ENCODE peak calls at places on chromosomes 11 and 22, in four cellular contexts. E, P, D and I are unnamed samples.
A peak's percentile ranks its signal among the peaks of the same experiment; 100 is the strongest.

GRCh38 chr22:42296381-42296853 is 26.0 kb upstream of the TCF20 start:
- DNase-seq in P (no peak), D (no peak), E (no peak), I (no peak)

GRCh38 chr11:12544986-12545775 is 129.0 kb upstream of the TEAD1 start:
- DNase-seq in D (peak; percentile 70), E (no peak), P (no peak), I (peak; percentile 20)

GRCh38 chr22:29762263-29762662 is 4.5 kb downstream of the ZMAT5 start:
- DNase-seq in E (no peak), P (no peak), D (no peak), I (no peak)

GRCh38 chr22:41929158-41929896 is 2.7 kb upstream of the TNFRSF13C start:
- DNase-seq in P (no peak), D (no peak), E (no peak), I (no peak)

GRCh38 chr11:62669420-62670161 is 1.9 kb upstream of the UQCC3 start:
- DNase-seq in E (no peak), P (no peak), D (no peak), I (no peak)

GRCh38 chr22:42697542-42698013 is 23.1 kb downstream of the A4GALT start:
- DNase-seq in D (peak; percentile 88), E (no peak), P (peak; percentile 96), I (peak; percentile 89)

GRCh38 chr11:110079726-110080125 is 13.5 kb upstream of the ZC3H12C start:
- DNase-seq in P (no peak), E (no peak), D (no peak), I (no peak)

GRCh38 chr11:126475627-126475991 is 120.1 kb downstream of the ST3GAL4 start:
- DNase-seq in D (no peak), E (no peak), P (no peak), I (no peak)

GRCh38 chr11:63920870-63921417 is 4.0 kb upstream of the RCOR2 start:
- DNase-seq in D (no peak), P (no peak), E (no peak), I (no peak)

GRCh38 chr11:83835423-83835822 is 549.3 kb upstream of the CCDC90B start:
- DNase-seq in E (no peak), P (no peak), D (no peak), I (no peak)

GRCh38 chr22:49712195-49712791 is 115.4 kb downstream of the BRD1 start:
- DNase-seq in E (no peak), D (no peak), P (peak; percentile 7), I (no peak)

GRCh38 chr11:61377461-61378160 is 14.8 kb upstream of the TMEM216 start:
- DNase-seq in D (peak; percentile 77), E (no peak), P (no peak), I (peak; percentile 37)

GRCh38 chr22:50671641-50672040 is 982 bp upstream of the SHANK3 start:
- DNase-seq in P (no peak), E (no peak), D (no peak), I (no peak)

GRCh38 chr11:83521647-83522596 is 235.8 kb upstream of the CCDC90B start:
- DNase-seq in E (no peak), P (peak; percentile 4), D (peak; percentile 49), I (peak; percentile 19)

GRCh38 chr22:37904572-37905533 is 1.2 kb upstream of the MICALL1 start:
- DNase-seq in D (peak; percentile 100), P (peak; percentile 94), E (no peak), I (peak; percentile 98)

GRCh38 chr11:108803781-108804180 is 138.9 kb downstream of the DDX10 start:
- DNase-seq in P (peak; percentile 22), D (peak; percentile 14), E (no peak), I (peak; percentile 23)

GRCh38 chr11:27429740-27430451 is 42.7 kb downstream of the LGR4 start:
- DNase-seq in D (no peak), P (no peak), E (no peak), I (no peak)

GRCh38 chr22:31400023-31400397 is 606 bp downstream of the DRG1 start:
- DNase-seq in P (peak; percentile 22), D (peak; percentile 36), E (no peak), I (peak; percentile 52)

GRCh38 chr11:5129457-5129877 is 8.7 kb downstream of the OR52A5 start:
- DNase-seq in E (no peak), D (peak; percentile 3), P (peak; percentile 3), I (peak; percentile 1)

GRCh38 chr11:75158241-75158640 is 7.3 kb downstream of the SLCO2B1 start:
- DNase-seq in E (no peak), P (no peak), D (no peak), I (no peak)

GRCh38 chr11:110907629-110908028 is 195.4 kb upstream of the ARHGAP20 start:
- DNase-seq in D (peak; percentile 98), E (no peak), P (peak; percentile 89), I (peak; percentile 98)

GRCh38 chr11:122634507-122634906 is 21.0 kb upstream of the UBASH3B start:
- DNase-seq in P (no peak), D (peak; percentile 88), E (no peak), I (peak; percentile 62)

GRCh38 chr22:24865508-24865907 is 59.5 kb downstream of the SGSM1 start:
- DNase-seq in P (no peak), E (no peak), D (no peak), I (no peak)

GRCh38 chr11:125910450-125910849 is 6.1 kb downstream of the DDX25 start:
- DNase-seq in P (no peak), D (no peak), E (no peak), I (no peak)

GRCh38 chr11:40129276-40129675 is 1330.2 kb downstream of the LRRC4C start:
- DNase-seq in E (no peak), P (no peak), D (no peak), I (no peak)

DNA sequence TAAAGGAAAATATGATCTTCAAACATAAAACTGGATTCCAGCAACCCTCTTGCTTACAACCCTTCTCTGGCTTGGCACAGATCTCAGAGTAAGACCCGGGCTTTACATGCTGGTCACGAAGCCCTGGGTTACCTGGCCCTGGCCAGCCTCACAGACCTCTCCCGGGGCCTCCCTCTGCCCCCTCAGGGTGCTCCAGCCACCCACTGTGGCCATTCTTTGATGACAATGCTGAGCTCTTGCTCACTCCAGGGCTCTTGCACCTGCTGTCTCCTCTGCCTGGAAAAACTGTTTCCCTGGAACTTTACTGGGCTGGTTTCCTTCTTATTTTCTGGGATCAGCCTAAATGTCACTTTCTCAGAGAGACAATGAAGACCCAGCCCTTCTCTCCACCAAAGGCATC is 43.9 kb downstream of the C11orf96 start:
- DNase-seq in D (no peak), E (no peak), P (no peak), I (no peak)
- TF ChIP-seq CTCF in D (no peak), E (no peak), P (no peak), I (no peak)

DNA sequence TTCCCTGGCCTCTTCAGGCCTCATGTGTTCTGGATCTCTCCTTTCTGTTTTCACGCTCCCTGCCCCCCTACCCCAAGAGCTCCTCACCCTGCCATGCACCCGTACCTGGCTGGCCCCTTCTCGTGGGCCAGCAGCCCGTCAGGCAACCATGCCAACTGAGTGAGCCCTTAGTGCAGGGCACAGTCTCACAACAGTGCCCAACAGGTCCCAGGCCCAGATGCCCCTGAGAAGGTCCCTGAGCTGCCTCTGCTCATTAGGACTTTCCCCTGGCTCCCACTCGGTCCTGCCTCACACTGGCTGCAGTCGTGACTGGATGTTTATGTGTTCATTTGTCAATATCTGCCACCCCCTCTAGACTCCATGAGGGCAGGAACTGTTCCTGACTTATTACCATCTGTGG is 44.8 kb upstream of the IGSF9B start:
- DNase-seq in P (no peak), E (no peak), D (no peak), I (no peak)
- H3K4me3 ChIP-seq in P (no peak overlapping the region), E (no peak overlapping the region), D (no peak overlapping the region), I (no peak overlapping the region)

DNA sequence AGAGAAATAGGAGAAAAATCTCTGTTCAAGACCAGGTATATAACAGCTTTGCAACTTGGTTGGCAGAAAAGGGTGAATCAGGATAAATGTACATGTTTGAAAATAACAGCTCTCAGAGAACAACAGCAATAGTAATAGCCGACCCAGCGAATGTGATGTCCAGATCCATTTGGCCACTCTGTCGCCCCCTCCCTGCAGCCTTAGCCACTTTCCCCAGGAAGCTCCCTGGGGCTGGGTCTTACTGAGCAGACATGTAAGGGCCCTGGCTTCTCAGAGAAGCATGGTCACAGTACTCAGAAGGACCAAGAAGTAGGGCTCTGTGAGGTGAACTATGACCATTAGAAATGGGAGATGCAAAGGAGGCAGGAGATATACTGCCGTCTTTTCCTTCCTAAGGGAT is 154.1 kb upstream of the SNX19 start:
- DNase-seq in E (no peak), D (no peak), P (no peak), I (no peak)
- TF ChIP-seq CTCF in E (no peak), D (no peak), P (no peak), I (peak; percentile 9)

GRCh38 chr11:8068605-8069221 is 12.3 kb upstream of the TUB start:
- DNase-seq in D (peak; percentile 91), E (no peak), P (peak; percentile 88), I (peak; percentile 93)

GRCh38 chr11:8069771-8070170 is 11.2 kb upstream of the TUB start:
- DNase-seq in E (no peak), P (no peak), D (no peak), I (no peak)

GRCh38 chr11:8067567-8067928 is 13.5 kb upstream of the TUB start:
- DNase-seq in D (no peak), P (no peak), E (no peak), I (no peak)

GRCh38 chr11:8066911-8067455 is 14.0 kb upstream of the TUB start:
- DNase-seq in D (peak; percentile 54), E (no peak), P (peak; percentile 31), I (peak; percentile 16)

DNA sequence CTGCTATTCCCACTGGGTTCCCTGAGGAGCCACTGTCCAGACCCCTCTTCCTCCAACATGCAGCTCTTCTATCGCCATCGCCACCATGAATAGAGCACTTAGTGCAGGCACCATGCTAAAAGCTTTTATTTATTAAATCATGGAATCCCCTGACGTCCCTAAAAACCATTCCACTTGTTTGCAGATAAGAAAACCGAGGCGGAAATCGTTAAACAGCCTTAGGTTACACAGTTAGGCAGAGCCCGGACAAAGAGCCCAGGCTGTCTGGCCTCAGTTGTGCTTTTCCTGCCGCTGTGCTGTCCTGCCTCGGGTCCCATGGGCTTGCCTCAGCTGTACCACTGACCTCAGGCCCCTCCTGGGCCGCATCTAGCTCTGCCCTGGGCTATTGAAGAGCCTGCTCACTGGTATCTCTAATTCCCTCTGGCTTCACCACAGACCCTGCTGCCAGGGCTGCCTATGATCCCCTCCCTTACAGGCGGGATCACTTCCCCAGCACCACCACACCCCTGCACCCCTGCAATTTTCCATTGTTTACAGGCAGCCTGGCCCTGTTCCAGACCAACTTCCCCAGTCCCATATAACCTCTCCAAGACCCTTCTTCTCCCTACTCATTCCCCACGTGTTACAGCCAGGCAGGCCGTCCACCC is 13.0 kb upstream of the TUB start:
- DNase-seq in D (no peak), P (no peak), E (no peak), I (peak; percentile 72)
- H3K4me3 ChIP-seq in D (no peak overlapping the region), P (no peak overlapping the region), E (no peak overlapping the region), I (no peak overlapping the region)

DNA sequence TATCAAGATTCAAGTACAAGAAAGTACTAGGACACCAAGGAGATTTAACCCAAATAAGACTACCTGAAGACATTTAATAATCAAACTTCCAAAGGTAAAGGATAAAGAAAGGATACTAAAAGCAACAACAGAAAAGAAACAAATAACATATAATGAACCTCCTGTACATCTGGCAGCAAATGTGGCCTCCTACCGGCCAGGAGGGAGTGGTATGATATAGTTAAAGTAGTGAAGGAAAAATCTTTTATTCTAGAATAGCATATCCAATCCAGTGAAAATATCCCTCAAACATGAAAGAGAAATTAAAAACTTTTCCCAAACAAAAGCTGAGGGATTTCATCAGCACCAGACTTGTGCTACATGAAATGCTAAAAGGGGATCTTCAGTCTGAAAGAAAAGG is 104.7 kb upstream of the GUCY1A2 start:
- DNase-seq in D (no peak), E (no peak), P (no peak), I (no peak)
- TF ChIP-seq CTCF in D (peak; percentile 6), E (no peak), P (no peak), I (peak; percentile 6)

GRCh38 chr11:10805741-10806140 is 3.0 kb downstream of the EIF4G2 start:
- DNase-seq in E (no peak), P (no peak), D (no peak), I (no peak)
- H3K4me3 ChIP-seq in E (no peak overlapping the region), P (no peak overlapping the region), D (no peak overlapping the region), I (no peak overlapping the region)

GRCh38 chr11:76799061-76799804 is 16.1 kb downstream of the TSKU start:
- DNase-seq in P (peak; percentile 86), E (peak; percentile 91), D (peak; percentile 70), I (peak; percentile 82)
- TF ChIP-seq CTCF in P (peak; percentile 71), E (peak; percentile 98), D (peak; percentile 54), I (peak; percentile 93)